ENCODE peak calls at places on chromosomes 2 and 18, in nine cellular contexts. O, V, I, W, Q, E, D, K and L are unnamed samples.

GRCh38 chr2:24708537-24709152 is 84.5 kb downstream of the PTRHD1 start:
- ATAC-seq in O (no peak), V (no peak), I (no peak), W (no peak), Q (no peak), E (no peak), D (peak), K (no peak), L (peak)

GRCh38 chr2:233074106-233074505 is 14.0 kb downstream of the INPP5D start:
- ATAC-seq in O (no peak), V (no peak), I (no peak), W (no peak), Q (no peak), E (no peak), D (no peak), K (no peak), L (no peak)

GRCh38 chr2:89837962-89838625 is 1146.6 kb downstream of the RPIA start:
- ATAC-seq in O (peak), V (no peak), I (no peak), W (no peak), Q (no peak), E (no peak), D (peak), K (no peak), L (no peak)

GRCh38 chr18:31603335-31603734 is 11.7 kb downstream of the TTR start:
- ATAC-seq in O (no peak), V (no peak), I (no peak), W (no peak), Q (peak), E (no peak), D (no peak), K (peak), L (peak)

GRCh38 chr2:104250635-104251034 is 603.3 kb upstream of the POU3F3 start:
- ATAC-seq in O (no peak), V (no peak), I (no peak), W (no peak), Q (no peak), E (no peak), D (peak), K (no peak), L (no peak)

GRCh38 chr2:36734304-36734703 is 37.8 kb downstream of the VIT start:
- ATAC-seq in O (peak), V (no peak), I (no peak), W (no peak), Q (no peak), E (no peak), D (no peak), K (no peak), L (no peak)

GRCh38 chr2:10033251-10034006 is 9.9 kb upstream of the KLF11 start:
- ATAC-seq in O (no peak), V (no peak), I (no peak), W (no peak), Q (no peak), E (no peak), D (no peak), K (no peak), L (no peak)

GRCh38 chr2:225526731-225527427 is 127.4 kb downstream of the NYAP2 start:
- ATAC-seq in O (no peak), V (no peak), I (no peak), W (no peak), Q (no peak), E (no peak), D (no peak), K (no peak), L (no peak)

GRCh38 chr2:64931536-64932326 is 57.5 kb upstream of the SLC1A4 start:
- ATAC-seq in O (no peak), V (no peak), I (no peak), W (no peak), Q (no peak), E (no peak), D (no peak), K (no peak), L (no peak)

GRCh38 chr2:120861576-120862191 is 126.0 kb downstream of the GLI2 start:
- ATAC-seq in O (no peak), V (no peak), I (no peak), W (no peak), Q (no peak), E (no peak), D (no peak), K (no peak), L (no peak)

GRCh38 chr2:217785544-217786045 is 217.2 kb downstream of the TNS1 start:
- ATAC-seq in O (peak), V (peak), I (peak), W (peak), Q (peak), E (peak), D (peak), K (peak), L (peak)

GRCh38 chr2:160014227-160014626 is 48.2 kb downstream of the PLA2R1 start:
- ATAC-seq in O (no peak), V (no peak), I (no peak), W (no peak), Q (no peak), E (no peak), D (peak), K (peak), L (no peak)

GRCh38 chr18:10318686-10318960 is 135.8 kb upstream of the APCDD1 start:
- ATAC-seq in O (peak), V (no peak), I (no peak), W (no peak), Q (no peak), E (no peak), D (no peak), K (no peak), L (no peak)

GRCh38 chr2:64586883-64587481 is 62.9 kb downstream of the AFTPH start:
- ATAC-seq in O (peak), V (peak), I (peak), W (no peak), Q (no peak), E (peak), D (peak), K (peak), L (no peak)

GRCh38 chr2:238415036-238415764 is 11.5 kb upstream of the ASB1 start:
- ATAC-seq in O (no peak), V (peak), I (no peak), W (no peak), Q (peak), E (peak), D (no peak), K (no peak), L (peak)

GRCh38 chr2:144642106-144642505 is 122.2 kb upstream of the ZEB2 start:
- ATAC-seq in O (no peak), V (no peak), I (no peak), W (no peak), Q (no peak), E (no peak), D (no peak), K (no peak), L (no peak)

GRCh38 chr18:3848316-3848715 is 398.3 kb downstream of the TGIF1 start:
- ATAC-seq in O (peak), V (no peak), I (no peak), W (no peak), Q (no peak), E (no peak), D (no peak), K (no peak), L (no peak)

GRCh38 chr2:45505138-45505537 is 105.9 kb downstream of the SRBD1 start:
- ATAC-seq in O (no peak), V (no peak), I (no peak), W (no peak), Q (no peak), E (no peak), D (no peak), K (no peak), L (no peak)

GRCh38 chr2:12918841-12919445 is 202.2 kb downstream of the TRIB2 start:
- ATAC-seq in O (peak), V (no peak), I (peak), W (no peak), Q (no peak), E (no peak), D (no peak), K (no peak), L (no peak)

GRCh38 chr2:215460682-215461081 is 24.8 kb upstream of the FN1 start:
- ATAC-seq in O (peak), V (no peak), I (peak), W (no peak), Q (no peak), E (no peak), D (peak), K (no peak), L (no peak)

GRCh38 chr2:88927142-88927541 is 235.7 kb downstream of the RPIA start:
- ATAC-seq in O (no peak), V (no peak), I (peak), W (no peak), Q (no peak), E (no peak), D (no peak), K (no peak), L (no peak)

GRCh38 chr2:100765481-100765880 is 54.5 kb upstream of the NPAS2 start:
- ATAC-seq in O (no peak), V (no peak), I (no peak), W (no peak), Q (no peak), E (no peak), D (no peak), K (no peak), L (no peak)

GRCh38 chr2:141554810-141555209 is 576.0 kb downstream of the LRP1B start:
- ATAC-seq in O (peak), V (no peak), I (no peak), W (no peak), Q (no peak), E (no peak), D (peak), K (peak), L (no peak)

GRCh38 chr2:224951723-224952481 is 90.4 kb downstream of the DOCK10 start:
- ATAC-seq in O (no peak), V (no peak), I (no peak), W (no peak), Q (peak), E (peak), D (no peak), K (peak), L (peak)

GRCh38 chr2:18588049-18588448 is 1.3 kb downstream of the NT5C1B start:
- ATAC-seq in O (no peak), V (no peak), I (no peak), W (no peak), Q (no peak), E (no peak), D (no peak), K (no peak), L (no peak)

GRCh38 chr18:906416-907170 is 1.9 kb downstream of the ADCYAP1 start:
- ATAC-seq in O (no peak), V (peak), I (no peak), W (no peak), Q (no peak), E (no peak), D (no peak), K (no peak), L (no peak)